ENCODE peak calls at places on chromosome 19, in seven cellular contexts. H is stimulated activated CD4-positive, alpha-beta T cell treated with anti-CD3 and anti-CD28 coated beads, Interleukin-12 subunit alpha, Interleukin-12 subunit beta, amount 100 ng/mL, for 4 hours; E is T-helper 17 cell; O is AG08396; U is Right ventricle myocardium superior; G is activated T-helper 2 cell treated with anti-CD3 and anti-CD28 coated beads, Interferon-gamma antibody, Interleukin-2, Interleukin-4, amounts not matched to agents 10 μg/mL and 5 μg/mL and 100 μg/mL, durations not matched to agents 14 hours and 24 hours and 36 hours; V is AG08395. W is an unnamed sample.

GRCh38 chr19:7975037-7975436 is 30.4 kb downstream of the ELAVL1 start:
- DNase-seq in H (no peak), E (no peak), O (no peak), U (peak; percentile 67), G (no peak), V (no peak), W (peak; percentile 53)

GRCh38 chr19:48618278-48618915 is 581 bp downstream of the RPL18 start:
- DNase-seq in H (no peak), E (no peak), O (no peak), U (no peak), G (no peak), V (no peak), W (no peak)

GRCh38 chr19:57338798-57339378 is 12.2 kb upstream of the ZNF304 start:
- DNase-seq in H (no peak), E (no peak), O (peak; percentile 57), U (no peak), G (no peak), V (peak; percentile 31), W (no peak)

GRCh38 chr19:20279516-20279915 is 112.5 kb downstream of the ZNF486 start:
- DNase-seq in H (no peak), E (no peak), O (no peak), U (no peak), G (no peak), V (no peak), W (no peak)

GRCh38 chr19:17772172-17772571 is 20.9 kb downstream of the FCHO1 start:
- DNase-seq in H (no peak), E (no peak), O (no peak), U (no peak), G (no peak), V (no peak), W (no peak)

GRCh38 chr19:45298264-45298663 is 24.4 kb downstream of the CKM start:
- DNase-seq in H (no peak), E (no peak), O (no peak), U (no peak), G (no peak), V (no peak), W (no peak)

GRCh38 chr19:18896421-18896841 is 473 bp upstream of the CERS1 start:
- DNase-seq in H (no peak), E (no peak), O (peak; percentile 49), U (no peak), G (no peak), V (peak; percentile 45), W (no peak)

GRCh38 chr19:3440082-3440481 is 40.2 kb downstream of the SMIM24 start:
- DNase-seq in H (peak; percentile 52), E (peak; percentile 59), O (peak; percentile 53), U (peak; percentile 75), G (peak; percentile 33), V (peak; percentile 51), W (peak; percentile 58)

GRCh38 chr19:45104658-45105384 is 11.8 kb downstream of the PPP1R37 start:
- DNase-seq in H (no peak), E (no peak), O (no peak), U (no peak), G (no peak), V (no peak), W (no peak)

GRCh38 chr19:48624791-48625723 is 5.8 kb downstream of the SPHK2 start:
- DNase-seq in H (no peak), E (no peak), O (no peak), U (no peak), G (no peak), V (no peak), W (no peak)

GRCh38 chr19:7311911-7312310 is 17.7 kb upstream of the INSR start:
- DNase-seq in H (no peak), E (no peak), O (no peak), U (no peak), G (no peak), V (no peak), W (no peak)

GRCh38 chr19:2722541-2723344 is 1.6 kb upstream of the DIRAS1 start:
- DNase-seq in H (no peak), E (no peak), O (peak; percentile 95), U (peak; percentile 84), G (no peak), V (peak; percentile 96), W (peak; percentile 85)

GRCh38 chr19:30969586-30969985 is 379.6 kb downstream of the TSHZ3 start:
- DNase-seq in H (no peak), E (no peak), O (no peak), U (no peak), G (no peak), V (peak; percentile 4), W (no peak)

GRCh38 chr19:6393982-6394412 is 1.0 kb upstream of the GTF2F1 start:
- DNase-seq in H (peak; percentile 70), E (no peak), O (no peak), U (no peak), G (no peak), V (no peak), W (no peak)

GRCh38 chr19:17020823-17021222 is 5.8 kb downstream of the CPAMD8 start:
- DNase-seq in H (no peak), E (no peak), O (no peak), U (no peak), G (no peak), V (no peak), W (no peak)

GRCh38 chr19:12596485-12596884 is 14.1 kb downstream of the ZNF490 start:
- DNase-seq in H (no peak), E (no peak), O (no peak), U (no peak), G (no peak), V (no peak), W (no peak)

GRCh38 chr19:49718511-49718910 is 27.6 kb downstream of the CPT1C start:
- DNase-seq in H (no peak), E (no peak), O (no peak), U (no peak), G (no peak), V (no peak), W (no peak)

GRCh38 chr19:34484328-34484727 is 2.8 kb downstream of the WTIP start:
- DNase-seq in H (no peak), E (no peak), O (no peak), U (peak; percentile 77), G (no peak), V (no peak), W (no peak)

GRCh38 chr19:30227071-30227621 is 145.0 kb upstream of the ZNF536 start:
- DNase-seq in H (no peak), E (no peak), O (no peak), U (no peak), G (peak; percentile 16), V (peak; percentile 17), W (no peak)

GRCh38 chr19:27890696-27891095 is 1322.3 kb downstream of the UQCRFS1 start:
- DNase-seq in H (no peak), E (no peak), O (no peak), U (no peak), G (no peak), V (no peak), W (no peak)

GRCh38 chr19:15452111-15453047 is 2.6 kb upstream of the WIZ start:
- DNase-seq in H (no peak), E (no peak), O (peak; percentile 96), U (peak; percentile 94), G (no peak), V (peak; percentile 95), W (peak; percentile 95)

GRCh38 chr19:41353466-41354342 is at the start of gene TGFB1:
- DNase-seq in H (peak; percentile 92), E (peak; percentile 93), O (peak; percentile 98), U (peak; percentile 94), G (peak; percentile 90), V (peak; percentile 99), W (peak; percentile 92)

GRCh38 chr19:48361912-48362311 is 1.8 kb downstream of the TMEM143 start:
- DNase-seq in H (no peak), E (no peak), O (no peak), U (no peak), G (no peak), V (no peak), W (no peak)

GRCh38 chr19:18020212-18021067 is 12.5 kb downstream of the ARRDC2 start:
- DNase-seq in H (no peak), E (no peak), O (peak; percentile 73), U (peak; percentile 96), G (no peak), V (peak; percentile 72), W (peak; percentile 94)

GRCh38 chr19:41548954-41549688 is 26.8 kb upstream of the CEACAM21 start:
- DNase-seq in H (peak; percentile 46), E (peak; percentile 61), O (no peak), U (no peak), G (peak; percentile 78), V (no peak), W (peak; percentile 33)

GRCh38 chr19:17555929-17556813 is 722 bp downstream of the COLGALT1 start:
- DNase-seq in H (peak; percentile 47), E (no peak), O (peak; percentile 62), U (peak; percentile 85), G (peak; percentile 36), V (peak; percentile 54), W (peak; percentile 82)

GRCh38 chr19:33298146-33298911 is 4.0 kb downstream of the CEBPA start:
- DNase-seq in H (no peak), E (no peak), O (no peak), U (no peak), G (no peak), V (no peak), W (no peak)